ENCODE peak calls at places on chromosomes 1 and 21, in eight cellular contexts. X is PC-3; J is substantia nigra; B is stimulated activated effector memory CD8-positive, alpha-beta T cell treated with anti-CD3 and anti-CD28 coated beads, Interleukin-12 subunit alpha, Interleukin-12 subunit beta, amount 100 ng/mL, for 72 hours; C is CD4-positive, alpha-beta T cell; L is anterior cingulate cortex; V is neural crest cell; G is Calu3. S is an unnamed sample.

GRCh38 chr1:28437924-28438699 is 67.7 kb upstream of the RCC1 start:
- DNase-seq in X (peak), J (no peak), B (no peak), C (no peak), L (no peak), V (peak), G (peak), S (peak)

GRCh38 chr1:246795906-246796694 is 71.9 kb downstream of the SCCPDH start:
- DNase-seq in X (no peak), J (no peak), B (no peak), C (no peak), L (no peak), V (no peak), G (no peak), S (no peak)

GRCh38 chr1:107626075-107626796 is 338.7 kb downstream of the VAV3 start:
- DNase-seq in X (no peak), J (no peak), B (no peak), C (no peak), L (no peak), V (no peak), G (no peak), S (peak)

GRCh38 chr1:170586942-170587593 is 55.1 kb downstream of the GORAB start:
- DNase-seq in X (no peak), J (no peak), B (no peak), C (no peak), L (no peak), V (no peak), G (no peak), S (peak)

GRCh38 chr1:225746361-225747179 is 31.1 kb upstream of the SRP9 start:
- DNase-seq in X (peak), J (no peak), B (no peak), C (no peak), L (peak), V (no peak), G (peak), S (peak)

GRCh38 chr1:76835203-76835602 is 32.1 kb upstream of the ST6GALNAC5 start:
- DNase-seq in X (peak), J (no peak), B (no peak), C (no peak), L (no peak), V (no peak), G (no peak), S (peak)

GRCh38 chr1:203374023-203374422 is 23.1 kb upstream of the FMOD start:
- DNase-seq in X (no peak), J (no peak), B (no peak), C (no peak), L (no peak), V (no peak), G (no peak), S (no peak)

GRCh38 chr1:218425647-218426342 is 80.7 kb downstream of the TGFB2 start:
- DNase-seq in X (peak), J (no peak), B (no peak), C (no peak), L (no peak), V (no peak), G (no peak), S (peak)

GRCh38 chr1:110684476-110684875 is 9.7 kb upstream of the KCNA3 start:
- DNase-seq in X (no peak), J (no peak), B (no peak), C (no peak), L (no peak), V (no peak), G (no peak), S (no peak)

GRCh38 chr1:235093685-235094592 is 34.7 kb downstream of the TOMM20 start:
- DNase-seq in X (peak), J (peak), B (peak), C (peak), L (peak), V (peak), G (peak), S (peak)

GRCh38 chr1:42975038-42975437 is 16.4 kb upstream of the SLC2A1 start:
- DNase-seq in X (no peak), J (no peak), B (no peak), C (no peak), L (no peak), V (no peak), G (no peak), S (no peak)

GRCh38 chr1:40794915-40795715 is 11.5 kb downstream of the KCNQ4 start:
- DNase-seq in X (no peak), J (no peak), B (no peak), C (no peak), L (no peak), V (no peak), G (no peak), S (no peak)

GRCh38 chr1:67250051-67250653 is 57.5 kb upstream of the IL12RB2 start:
- DNase-seq in X (peak), J (no peak), B (no peak), C (no peak), L (no peak), V (no peak), G (no peak), S (no peak)

GRCh38 chr1:118101445-118101844 is 83.6 kb downstream of the SPAG17 start:
- DNase-seq in X (peak), J (no peak), B (no peak), C (no peak), L (no peak), V (no peak), G (no peak), S (peak)

GRCh38 chr1:99843760-99844159 is 6.4 kb upstream of the AGL start:
- DNase-seq in X (no peak), J (no peak), B (no peak), C (no peak), L (no peak), V (no peak), G (no peak), S (no peak)

GRCh38 chr1:24923485-24924113 is 6.5 kb downstream of the RUNX3 start:
- DNase-seq in X (no peak), J (no peak), B (peak), C (no peak), L (no peak), V (no peak), G (no peak), S (no peak)

GRCh38 chr1:229717774-229718173 is 91.7 kb downstream of the URB2 start:
- DNase-seq in X (peak), J (no peak), B (no peak), C (no peak), L (no peak), V (no peak), G (peak), S (no peak)

GRCh38 chr1:200625381-200625824 is 4.9 kb upstream of the KIF14 start:
- DNase-seq in X (no peak), J (no peak), B (no peak), C (no peak), L (no peak), V (no peak), G (no peak), S (peak)

GRCh38 chr1:107964397-107965111 is 426 bp downstream of the VAV3 start:
- DNase-seq in X (no peak), J (no peak), B (peak), C (peak), L (no peak), V (no peak), G (no peak), S (no peak)

GRCh38 chr1:6443339-6444115 is 19.0 kb downstream of the ESPN start:
- DNase-seq in X (no peak), J (no peak), B (no peak), C (no peak), L (no peak), V (no peak), G (no peak), S (no peak)

GRCh38 chr1:174700775-174701174 is 253.0 kb downstream of the GPR52 start:
- DNase-seq in X (no peak), J (no peak), B (no peak), C (no peak), L (no peak), V (no peak), G (no peak), S (peak)

GRCh38 chr1:87584603-87585002 is 255.9 kb downstream of the LMO4 start:
- DNase-seq in X (no peak), J (no peak), B (no peak), C (no peak), L (no peak), V (no peak), G (no peak), S (no peak)

GRCh38 chr1:111197598-111198289 is 2.7 kb downstream of the DENND2D start:
- DNase-seq in X (peak), J (no peak), B (peak), C (peak), L (no peak), V (no peak), G (peak), S (no peak)

GRCh38 chr1:215603319-215603718 is 36.2 kb downstream of the KCTD3 start:
- DNase-seq in X (no peak), J (no peak), B (no peak), C (no peak), L (no peak), V (no peak), G (no peak), S (no peak)

GRCh38 chr1:99645699-99646531 is at the start of gene PALMD:
- DNase-seq in X (peak), J (no peak), B (no peak), C (no peak), L (no peak), V (peak), G (peak), S (peak)

GRCh38 chr21:42400525-42400924 is 3.2 kb upstream of the UBASH3A start:
- DNase-seq in X (peak), J (no peak), B (no peak), C (no peak), L (no peak), V (no peak), G (no peak), S (no peak)

GRCh38 chr1:10607228-10607627 is 132.5 kb downstream of the PEX14 start:
- DNase-seq in X (no peak), J (no peak), B (no peak), C (no peak), L (no peak), V (no peak), G (no peak), S (no peak)